ENCODE peak calls at places on chromosome 19, in nine cellular contexts. One of them, this sample, is unnamed.

GRCh38 chr19:44847144-44848035 is 1.3 kb downstream of the NECTIN2 start:
- DNase-seq in germinal center: no peak
- DNase-seq in nucleus accumbens: no peak
- DNase-seq in stimulated activated CD8-positive, alpha-beta memory T cell treated with anti-CD3 and anti-CD28 coated beads, Interleukin-15, amount 100 ng/mL, for 24 hours: no peak
- DNase-seq in psoas muscle: peak
- DNase-seq in GM03348: peak
- DNase-seq in COR-L47: peak
- DNase-seq in CD4-positive, alpha-beta T cell: no peak
- DNase-seq in activated T-cell treated with anti-CD3 and anti-CD28 coated beads for 48 hours: no peak
- DNase-seq in this sample: peak

GRCh38 chr19:58059003-58059671 is at the start of gene ZNF135:
- DNase-seq in COR-L47: peak
- DNase-seq in nucleus accumbens: peak
- DNase-seq in GM03348: peak
- DNase-seq in psoas muscle: peak
- DNase-seq in stimulated activated CD8-positive, alpha-beta memory T cell treated with anti-CD3 and anti-CD28 coated beads, Interleukin-15, amount 100 ng/mL, for 24 hours: peak
- DNase-seq in activated T-cell treated with anti-CD3 and anti-CD28 coated beads for 48 hours: peak
- DNase-seq in germinal center: peak
- DNase-seq in CD4-positive, alpha-beta T cell: peak
- DNase-seq in this sample: no peak

GRCh38 chr19:2327773-2328400 is 499 bp downstream of the LSM7 start:
- DNase-seq in CD4-positive, alpha-beta T cell: peak
- DNase-seq in stimulated activated CD8-positive, alpha-beta memory T cell treated with anti-CD3 and anti-CD28 coated beads, Interleukin-15, amount 100 ng/mL, for 24 hours: no peak
- DNase-seq in COR-L47: peak
- DNase-seq in nucleus accumbens: no peak
- DNase-seq in GM03348: peak
- DNase-seq in psoas muscle: no peak
- DNase-seq in activated T-cell treated with anti-CD3 and anti-CD28 coated beads for 48 hours: peak
- DNase-seq in germinal center: peak
- DNase-seq in this sample: no peak

GRCh38 chr19:10501971-10502523 is 1.1 kb downstream of the KEAP1 start:
- DNase-seq in CD4-positive, alpha-beta T cell: no peak
- DNase-seq in activated T-cell treated with anti-CD3 and anti-CD28 coated beads for 48 hours: peak
- DNase-seq in stimulated activated CD8-positive, alpha-beta memory T cell treated with anti-CD3 and anti-CD28 coated beads, Interleukin-15, amount 100 ng/mL, for 24 hours: no peak
- DNase-seq in GM03348: peak
- DNase-seq in COR-L47: peak
- DNase-seq in nucleus accumbens: peak
- DNase-seq in psoas muscle: peak
- DNase-seq in germinal center: peak
- DNase-seq in this sample: peak

GRCh38 chr19:41264581-41265375 is 606 bp downstream of the HNRNPUL1 start:
- DNase-seq in GM03348: peak
- DNase-seq in COR-L47: peak
- DNase-seq in psoas muscle: peak
- DNase-seq in nucleus accumbens: no peak
- DNase-seq in activated T-cell treated with anti-CD3 and anti-CD28 coated beads for 48 hours: peak
- DNase-seq in germinal center: peak
- DNase-seq in stimulated activated CD8-positive, alpha-beta memory T cell treated with anti-CD3 and anti-CD28 coated beads, Interleukin-15, amount 100 ng/mL, for 24 hours: peak
- DNase-seq in CD4-positive, alpha-beta T cell: peak
- DNase-seq in this sample: peak

GRCh38 chr19:47598407-47599349 is 10.3 kb upstream of the BICRA start:
- DNase-seq in GM03348: peak
- DNase-seq in nucleus accumbens: no peak
- DNase-seq in COR-L47: no peak
- DNase-seq in psoas muscle: peak
- DNase-seq in germinal center: no peak
- DNase-seq in stimulated activated CD8-positive, alpha-beta memory T cell treated with anti-CD3 and anti-CD28 coated beads, Interleukin-15, amount 100 ng/mL, for 24 hours: no peak
- DNase-seq in CD4-positive, alpha-beta T cell: no peak
- DNase-seq in activated T-cell treated with anti-CD3 and anti-CD28 coated beads for 48 hours: no peak
- DNase-seq in this sample: no peak

GRCh38 chr19:50003810-50004419 is 21.3 kb downstream of the VRK3 start:
- DNase-seq in stimulated activated CD8-positive, alpha-beta memory T cell treated with anti-CD3 and anti-CD28 coated beads, Interleukin-15, amount 100 ng/mL, for 24 hours: no peak
- DNase-seq in germinal center: no peak
- DNase-seq in CD4-positive, alpha-beta T cell: no peak
- DNase-seq in nucleus accumbens: no peak
- DNase-seq in GM03348: peak
- DNase-seq in activated T-cell treated with anti-CD3 and anti-CD28 coated beads for 48 hours: peak
- DNase-seq in psoas muscle: peak
- DNase-seq in COR-L47: no peak
- DNase-seq in this sample: no peak

GRCh38 chr19:45200614-45201013 is 22.0 kb downstream of the BLOC1S3 start:
- DNase-seq in GM03348: no peak
- DNase-seq in COR-L47: peak
- DNase-seq in CD4-positive, alpha-beta T cell: no peak
- DNase-seq in stimulated activated CD8-positive, alpha-beta memory T cell treated with anti-CD3 and anti-CD28 coated beads, Interleukin-15, amount 100 ng/mL, for 24 hours: no peak
- DNase-seq in germinal center: no peak
- DNase-seq in activated T-cell treated with anti-CD3 and anti-CD28 coated beads for 48 hours: no peak
- DNase-seq in nucleus accumbens: no peak
- DNase-seq in psoas muscle: no peak
- DNase-seq in this sample: no peak

GRCh38 chr19:52660981-52661380 is 22.8 kb upstream of the ZNF83 start:
- DNase-seq in GM03348: no peak
- DNase-seq in COR-L47: no peak
- DNase-seq in germinal center: no peak
- DNase-seq in nucleus accumbens: no peak
- DNase-seq in activated T-cell treated with anti-CD3 and anti-CD28 coated beads for 48 hours: no peak
- DNase-seq in stimulated activated CD8-positive, alpha-beta memory T cell treated with anti-CD3 and anti-CD28 coated beads, Interleukin-15, amount 100 ng/mL, for 24 hours: no peak
- DNase-seq in CD4-positive, alpha-beta T cell: no peak
- DNase-seq in psoas muscle: no peak
- DNase-seq in this sample: no peak

GRCh38 chr19:44582581-44583265 is 30.6 kb upstream of the IGSF23 start:
- DNase-seq in psoas muscle: no peak
- DNase-seq in activated T-cell treated with anti-CD3 and anti-CD28 coated beads for 48 hours: peak
- DNase-seq in germinal center: peak
- DNase-seq in GM03348: peak
- DNase-seq in CD4-positive, alpha-beta T cell: no peak
- DNase-seq in COR-L47: no peak
- DNase-seq in stimulated activated CD8-positive, alpha-beta memory T cell treated with anti-CD3 and anti-CD28 coated beads, Interleukin-15, amount 100 ng/mL, for 24 hours: peak
- DNase-seq in nucleus accumbens: no peak
- DNase-seq in this sample: peak

GRCh38 chr19:51535535-51535934 is 4.1 kb upstream of the SIGLEC6 start:
- DNase-seq in nucleus accumbens: no peak
- DNase-seq in psoas muscle: no peak
- DNase-seq in COR-L47: no peak
- DNase-seq in activated T-cell treated with anti-CD3 and anti-CD28 coated beads for 48 hours: no peak
- DNase-seq in stimulated activated CD8-positive, alpha-beta memory T cell treated with anti-CD3 and anti-CD28 coated beads, Interleukin-15, amount 100 ng/mL, for 24 hours: no peak
- DNase-seq in germinal center: no peak
- DNase-seq in GM03348: no peak
- DNase-seq in CD4-positive, alpha-beta T cell: no peak
- DNase-seq in this sample: no peak

GRCh38 chr19:33293255-33294057 is 8.9 kb downstream of the CEBPA start:
- DNase-seq in activated T-cell treated with anti-CD3 and anti-CD28 coated beads for 48 hours: no peak
- DNase-seq in COR-L47: no peak
- DNase-seq in nucleus accumbens: no peak
- DNase-seq in CD4-positive, alpha-beta T cell: no peak
- DNase-seq in GM03348: peak
- DNase-seq in psoas muscle: peak
- DNase-seq in stimulated activated CD8-positive, alpha-beta memory T cell treated with anti-CD3 and anti-CD28 coated beads, Interleukin-15, amount 100 ng/mL, for 24 hours: no peak
- DNase-seq in germinal center: no peak
- DNase-seq in this sample: peak

GRCh38 chr19:46202426-46202825 is 27.1 kb upstream of the IGFL1 start:
- DNase-seq in GM03348: no peak
- DNase-seq in COR-L47: no peak
- DNase-seq in stimulated activated CD8-positive, alpha-beta memory T cell treated with anti-CD3 and anti-CD28 coated beads, Interleukin-15, amount 100 ng/mL, for 24 hours: no peak
- DNase-seq in nucleus accumbens: no peak
- DNase-seq in psoas muscle: no peak
- DNase-seq in CD4-positive, alpha-beta T cell: no peak
- DNase-seq in germinal center: no peak
- DNase-seq in activated T-cell treated with anti-CD3 and anti-CD28 coated beads for 48 hours: no peak
- DNase-seq in this sample: no peak

GRCh38 chr19:16232568-16232967 is 34.9 kb downstream of the AP1M1 start:
- DNase-seq in stimulated activated CD8-positive, alpha-beta memory T cell treated with anti-CD3 and anti-CD28 coated beads, Interleukin-15, amount 100 ng/mL, for 24 hours: no peak
- DNase-seq in psoas muscle: no peak
- DNase-seq in nucleus accumbens: no peak
- DNase-seq in activated T-cell treated with anti-CD3 and anti-CD28 coated beads for 48 hours: no peak
- DNase-seq in GM03348: no peak
- DNase-seq in COR-L47: no peak
- DNase-seq in CD4-positive, alpha-beta T cell: no peak
- DNase-seq in germinal center: no peak
- DNase-seq in this sample: no peak

GRCh38 chr19:38452430-38453366 is 19.2 kb downstream of the RYR1 start:
- DNase-seq in nucleus accumbens: no peak
- DNase-seq in stimulated activated CD8-positive, alpha-beta memory T cell treated with anti-CD3 and anti-CD28 coated beads, Interleukin-15, amount 100 ng/mL, for 24 hours: no peak
- DNase-seq in COR-L47: no peak
- DNase-seq in GM03348: no peak
- DNase-seq in psoas muscle: peak
- DNase-seq in CD4-positive, alpha-beta T cell: no peak
- DNase-seq in germinal center: peak
- DNase-seq in activated T-cell treated with anti-CD3 and anti-CD28 coated beads for 48 hours: peak
- DNase-seq in this sample: no peak

GRCh38 chr19:28424662-28425430 is 788.1 kb downstream of the UQCRFS1 start:
- DNase-seq in stimulated activated CD8-positive, alpha-beta memory T cell treated with anti-CD3 and anti-CD28 coated beads, Interleukin-15, amount 100 ng/mL, for 24 hours: no peak
- DNase-seq in germinal center: no peak
- DNase-seq in GM03348: no peak
- DNase-seq in CD4-positive, alpha-beta T cell: no peak
- DNase-seq in psoas muscle: no peak
- DNase-seq in nucleus accumbens: no peak
- DNase-seq in activated T-cell treated with anti-CD3 and anti-CD28 coated beads for 48 hours: no peak
- DNase-seq in COR-L47: no peak
- DNase-seq in this sample: no peak

GRCh38 chr19:17420267-17420924 is 549 bp downstream of the MVB12A start:
- DNase-seq in nucleus accumbens: no peak
- DNase-seq in psoas muscle: peak
- DNase-seq in COR-L47: no peak
- DNase-seq in stimulated activated CD8-positive, alpha-beta memory T cell treated with anti-CD3 and anti-CD28 coated beads, Interleukin-15, amount 100 ng/mL, for 24 hours: no peak
- DNase-seq in GM03348: peak
- DNase-seq in CD4-positive, alpha-beta T cell: peak
- DNase-seq in activated T-cell treated with anti-CD3 and anti-CD28 coated beads for 48 hours: peak
- DNase-seq in germinal center: peak
- DNase-seq in this sample: no peak

GRCh38 chr19:49567722-49568454 is 12.5 kb downstream of the NOSIP start:
- DNase-seq in GM03348: peak
- DNase-seq in germinal center: no peak
- DNase-seq in nucleus accumbens: no peak
- DNase-seq in CD4-positive, alpha-beta T cell: peak
- DNase-seq in stimulated activated CD8-positive, alpha-beta memory T cell treated with anti-CD3 and anti-CD28 coated beads, Interleukin-15, amount 100 ng/mL, for 24 hours: no peak
- DNase-seq in COR-L47: no peak
- DNase-seq in activated T-cell treated with anti-CD3 and anti-CD28 coated beads for 48 hours: peak
- DNase-seq in psoas muscle: no peak
- DNase-seq in this sample: no peak

GRCh38 chr19:12139309-12139708 is 841 bp downstream of the ZNF20 start:
- DNase-seq in germinal center: no peak
- DNase-seq in psoas muscle: no peak
- DNase-seq in GM03348: no peak
- DNase-seq in COR-L47: no peak
- DNase-seq in stimulated activated CD8-positive, alpha-beta memory T cell treated with anti-CD3 and anti-CD28 coated beads, Interleukin-15, amount 100 ng/mL, for 24 hours: no peak
- DNase-seq in nucleus accumbens: no peak
- DNase-seq in activated T-cell treated with anti-CD3 and anti-CD28 coated beads for 48 hours: no peak
- DNase-seq in CD4-positive, alpha-beta T cell: no peak
- DNase-seq in this sample: no peak

GRCh38 chr19:49818691-49819331 is 722 bp downstream of the MED25 start:
- DNase-seq in germinal center: no peak
- DNase-seq in stimulated activated CD8-positive, alpha-beta memory T cell treated with anti-CD3 and anti-CD28 coated beads, Interleukin-15, amount 100 ng/mL, for 24 hours: no peak
- DNase-seq in COR-L47: no peak
- DNase-seq in activated T-cell treated with anti-CD3 and anti-CD28 coated beads for 48 hours: no peak
- DNase-seq in GM03348: no peak
- DNase-seq in psoas muscle: no peak
- DNase-seq in nucleus accumbens: no peak
- DNase-seq in CD4-positive, alpha-beta T cell: no peak
- DNase-seq in this sample: no peak

GRCh38 chr19:3285647-3286176 is 61.3 kb downstream of the CELF5 start:
- DNase-seq in nucleus accumbens: no peak
- DNase-seq in stimulated activated CD8-positive, alpha-beta memory T cell treated with anti-CD3 and anti-CD28 coated beads, Interleukin-15, amount 100 ng/mL, for 24 hours: peak
- DNase-seq in germinal center: peak
- DNase-seq in CD4-positive, alpha-beta T cell: no peak
- DNase-seq in activated T-cell treated with anti-CD3 and anti-CD28 coated beads for 48 hours: peak
- DNase-seq in GM03348: peak
- DNase-seq in psoas muscle: peak
- DNase-seq in COR-L47: no peak
- DNase-seq in this sample: peak

GRCh38 chr19:48539503-48540096 is 12.4 kb upstream of the SULT2B1 start:
- DNase-seq in germinal center: no peak
- DNase-seq in GM03348: no peak
- DNase-seq in nucleus accumbens: no peak
- DNase-seq in activated T-cell treated with anti-CD3 and anti-CD28 coated beads for 48 hours: no peak
- DNase-seq in psoas muscle: no peak
- DNase-seq in CD4-positive, alpha-beta T cell: no peak
- DNase-seq in COR-L47: peak
- DNase-seq in stimulated activated CD8-positive, alpha-beta memory T cell treated with anti-CD3 and anti-CD28 coated beads, Interleukin-15, amount 100 ng/mL, for 24 hours: no peak
- DNase-seq in this sample: no peak

GRCh38 chr19:46616631-46617322 is 8.1 kb downstream of the PTGIR start:
- DNase-seq in nucleus accumbens: no peak
- DNase-seq in activated T-cell treated with anti-CD3 and anti-CD28 coated beads for 48 hours: peak
- DNase-seq in germinal center: peak
- DNase-seq in GM03348: peak
- DNase-seq in COR-L47: peak
- DNase-seq in psoas muscle: peak
- DNase-seq in CD4-positive, alpha-beta T cell: no peak
- DNase-seq in stimulated activated CD8-positive, alpha-beta memory T cell treated with anti-CD3 and anti-CD28 coated beads, Interleukin-15, amount 100 ng/mL, for 24 hours: no peak
- DNase-seq in this sample: peak

GRCh38 chr19:32166238-32166637 is 179.2 kb upstream of the ZNF507 start:
- DNase-seq in germinal center: no peak
- DNase-seq in stimulated activated CD8-positive, alpha-beta memory T cell treated with anti-CD3 and anti-CD28 coated beads, Interleukin-15, amount 100 ng/mL, for 24 hours: no peak
- DNase-seq in activated T-cell treated with anti-CD3 and anti-CD28 coated beads for 48 hours: no peak
- DNase-seq in psoas muscle: no peak
- DNase-seq in COR-L47: peak
- DNase-seq in nucleus accumbens: no peak
- DNase-seq in GM03348: no peak
- DNase-seq in CD4-positive, alpha-beta T cell: no peak
- DNase-seq in this sample: no peak

GRCh38 chr19:12922959-12923358 is 3.9 kb upstream of the SYCE2 start:
- DNase-seq in psoas muscle: no peak
- DNase-seq in GM03348: no peak
- DNase-seq in COR-L47: no peak
- DNase-seq in activated T-cell treated with anti-CD3 and anti-CD28 coated beads for 48 hours: no peak
- DNase-seq in stimulated activated CD8-positive, alpha-beta memory T cell treated with anti-CD3 and anti-CD28 coated beads, Interleukin-15, amount 100 ng/mL, for 24 hours: no peak
- DNase-seq in CD4-positive, alpha-beta T cell: no peak
- DNase-seq in germinal center: no peak
- DNase-seq in nucleus accumbens: no peak
- DNase-seq in this sample: no peak

GRCh38 chr19:33497778-33498175 is 23.8 kb downstream of the PEPD start:
- DNase-seq in germinal center: no peak
- DNase-seq in COR-L47: no peak
- DNase-seq in activated T-cell treated with anti-CD3 and anti-CD28 coated beads for 48 hours: no peak
- DNase-seq in GM03348: no peak
- DNase-seq in nucleus accumbens: no peak
- DNase-seq in psoas muscle: no peak
- DNase-seq in stimulated activated CD8-positive, alpha-beta memory T cell treated with anti-CD3 and anti-CD28 coated beads, Interleukin-15, amount 100 ng/mL, for 24 hours: no peak
- DNase-seq in CD4-positive, alpha-beta T cell: no peak
- DNase-seq in this sample: no peak

GRCh38 chr19:28019371-28019770 is 1193.6 kb downstream of the UQCRFS1 start:
- DNase-seq in psoas muscle: no peak
- DNase-seq in GM03348: no peak
- DNase-seq in CD4-positive, alpha-beta T cell: no peak
- DNase-seq in activated T-cell treated with anti-CD3 and anti-CD28 coated beads for 48 hours: no peak
- DNase-seq in nucleus accumbens: no peak
- DNase-seq in germinal center: no peak
- DNase-seq in stimulated activated CD8-positive, alpha-beta memory T cell treated with anti-CD3 and anti-CD28 coated beads, Interleukin-15, amount 100 ng/mL, for 24 hours: no peak
- DNase-seq in COR-L47: no peak
- DNase-seq in this sample: no peak